ENCODE peak calls at places on chromosomes 6 and 20, in nine cellular contexts. One of them, this sample, is unnamed.

GRCh38 chr20:38191654-38192053 is 26.6 kb upstream of the TGM2 start:
- DNase-seq in dorsolateral prefrontal cortex: no peak
- DNase-seq in WERI-Rb-1: no peak
- DNase-seq in fibroblast of villous mesenchyme: no peak
- DNase-seq in esophagus muscularis mucosa: no peak
- DNase-seq in psoas muscle: no peak
- DNase-seq in astrocyte of the cerebellum: no peak
- DNase-seq in hepatocyte: no peak
- DNase-seq in heart right ventricle: no peak
- DNase-seq in this sample: no peak

GRCh38 chr6:157427969-157428368 is 47.0 kb downstream of the ZDHHC14 start:
- DNase-seq in esophagus muscularis mucosa: no peak
- DNase-seq in heart right ventricle: no peak
- DNase-seq in WERI-Rb-1: no peak
- DNase-seq in dorsolateral prefrontal cortex: no peak
- DNase-seq in hepatocyte: no peak
- DNase-seq in psoas muscle: no peak
- DNase-seq in fibroblast of villous mesenchyme: no peak
- DNase-seq in astrocyte of the cerebellum: no peak
- DNase-seq in this sample: no peak

GRCh38 chr6:148800535-148800934 is 53.7 kb downstream of the UST start:
- DNase-seq in esophagus muscularis mucosa: no peak
- DNase-seq in astrocyte of the cerebellum: peak; percentile 12
- DNase-seq in heart right ventricle: no peak
- DNase-seq in fibroblast of villous mesenchyme: no peak
- DNase-seq in WERI-Rb-1: no peak
- DNase-seq in dorsolateral prefrontal cortex: no peak
- DNase-seq in hepatocyte: no peak
- DNase-seq in psoas muscle: no peak
- DNase-seq in this sample: no peak

GRCh38 chr20:18172379-18172778 is 34.7 kb downstream of the KAT14 start:
- DNase-seq in fibroblast of villous mesenchyme: peak; percentile 49
- DNase-seq in heart right ventricle: no peak
- DNase-seq in psoas muscle: no peak
- DNase-seq in dorsolateral prefrontal cortex: no peak
- DNase-seq in hepatocyte: no peak
- DNase-seq in esophagus muscularis mucosa: no peak
- DNase-seq in WERI-Rb-1: no peak
- DNase-seq in astrocyte of the cerebellum: no peak
- DNase-seq in this sample: no peak

GRCh38 chr20:58618694-58619540 is 32.2 kb upstream of the STX16 start:
- DNase-seq in dorsolateral prefrontal cortex: no peak
- DNase-seq in WERI-Rb-1: no peak
- DNase-seq in heart right ventricle: no peak
- DNase-seq in psoas muscle: no peak
- DNase-seq in esophagus muscularis mucosa: no peak
- DNase-seq in hepatocyte: no peak
- DNase-seq in astrocyte of the cerebellum: peak; percentile 90
- DNase-seq in fibroblast of villous mesenchyme: peak; percentile 74
- DNase-seq in this sample: no peak

GRCh38 chr6:3251462-3252314 is 7.1 kb upstream of the PSMG4 start:
- DNase-seq in psoas muscle: peak; percentile 82
- DNase-seq in dorsolateral prefrontal cortex: peak; percentile 79
- DNase-seq in fibroblast of villous mesenchyme: peak; percentile 84
- DNase-seq in hepatocyte: peak; percentile 90
- DNase-seq in esophagus muscularis mucosa: peak; percentile 95
- DNase-seq in WERI-Rb-1: peak; percentile 98
- DNase-seq in heart right ventricle: peak; percentile 85
- DNase-seq in astrocyte of the cerebellum: peak; percentile 64
- DNase-seq in this sample: peak; percentile 84

GRCh38 chr20:44932916-44933315 is 23.1 kb downstream of the PABPC1L start:
- DNase-seq in astrocyte of the cerebellum: no peak
- DNase-seq in hepatocyte: no peak
- DNase-seq in dorsolateral prefrontal cortex: no peak
- DNase-seq in esophagus muscularis mucosa: no peak
- DNase-seq in fibroblast of villous mesenchyme: no peak
- DNase-seq in WERI-Rb-1: no peak
- DNase-seq in psoas muscle: no peak
- DNase-seq in heart right ventricle: no peak
- DNase-seq in this sample: no peak

GRCh38 chr6:4180653-4181255 is 45.4 kb upstream of the ECI2 start:
- DNase-seq in esophagus muscularis mucosa: peak; percentile 72
- DNase-seq in dorsolateral prefrontal cortex: no peak
- DNase-seq in heart right ventricle: no peak
- DNase-seq in fibroblast of villous mesenchyme: peak; percentile 41
- DNase-seq in hepatocyte: no peak
- DNase-seq in WERI-Rb-1: no peak
- DNase-seq in astrocyte of the cerebellum: no peak
- DNase-seq in psoas muscle: no peak
- DNase-seq in this sample: peak; percentile 78

GRCh38 chr20:52923123-52923543 is 49.0 kb upstream of the TSHZ2 start:
- DNase-seq in astrocyte of the cerebellum: peak; percentile 99
- DNase-seq in fibroblast of villous mesenchyme: peak; percentile 88
- DNase-seq in psoas muscle: no peak
- DNase-seq in esophagus muscularis mucosa: no peak
- DNase-seq in hepatocyte: peak; percentile 38
- DNase-seq in dorsolateral prefrontal cortex: no peak
- DNase-seq in heart right ventricle: no peak
- DNase-seq in WERI-Rb-1: no peak
- DNase-seq in this sample: peak; percentile 9

GRCh38 chr20:699811-700338 is 24.3 kb upstream of the SCRT2 start:
- DNase-seq in hepatocyte: no peak
- DNase-seq in esophagus muscularis mucosa: no peak
- DNase-seq in fibroblast of villous mesenchyme: no peak
- DNase-seq in WERI-Rb-1: no peak
- DNase-seq in psoas muscle: peak; percentile 42
- DNase-seq in dorsolateral prefrontal cortex: peak; percentile 30
- DNase-seq in heart right ventricle: peak; percentile 69
- DNase-seq in astrocyte of the cerebellum: no peak
- DNase-seq in this sample: no peak

GRCh38 chr20:44810391-44811149 is at the start of gene RIMS4:
- DNase-seq in WERI-Rb-1: peak; percentile 52
- DNase-seq in astrocyte of the cerebellum: no peak
- DNase-seq in heart right ventricle: no peak
- DNase-seq in fibroblast of villous mesenchyme: no peak
- DNase-seq in psoas muscle: no peak
- DNase-seq in esophagus muscularis mucosa: no peak
- DNase-seq in hepatocyte: peak; percentile 58
- DNase-seq in dorsolateral prefrontal cortex: peak; percentile 48
- DNase-seq in this sample: no peak

GRCh38 chr6:43054206-43054943 is 724 bp upstream of the CUL7 start:
- DNase-seq in esophagus muscularis mucosa: no peak
- DNase-seq in fibroblast of villous mesenchyme: no peak
- DNase-seq in hepatocyte: no peak
- DNase-seq in psoas muscle: no peak
- DNase-seq in dorsolateral prefrontal cortex: no peak
- DNase-seq in WERI-Rb-1: no peak
- DNase-seq in astrocyte of the cerebellum: no peak
- DNase-seq in heart right ventricle: no peak
- DNase-seq in this sample: no peak

GRCh38 chr6:43052225-43052841 is 1.3 kb downstream of the CUL7 start:
- DNase-seq in esophagus muscularis mucosa: no peak
- DNase-seq in hepatocyte: no peak
- DNase-seq in dorsolateral prefrontal cortex: no peak
- DNase-seq in fibroblast of villous mesenchyme: no peak
- DNase-seq in astrocyte of the cerebellum: no peak
- DNase-seq in heart right ventricle: no peak
- DNase-seq in psoas muscle: no peak
- DNase-seq in WERI-Rb-1: no peak
- DNase-seq in this sample: no peak

GRCh38 chr6:43055966-43056365 is 2.3 kb upstream of the CUL7 start:
- DNase-seq in psoas muscle: no peak
- DNase-seq in dorsolateral prefrontal cortex: no peak
- DNase-seq in heart right ventricle: no peak
- DNase-seq in hepatocyte: no peak
- DNase-seq in esophagus muscularis mucosa: no peak
- DNase-seq in fibroblast of villous mesenchyme: no peak
- DNase-seq in astrocyte of the cerebellum: no peak
- DNase-seq in WERI-Rb-1: no peak
- DNase-seq in this sample: no peak

GRCh38 chr6:43052842-43053544 is 658 bp downstream of the CUL7 start:
- DNase-seq in psoas muscle: no peak
- DNase-seq in astrocyte of the cerebellum: no peak
- DNase-seq in esophagus muscularis mucosa: no peak
- DNase-seq in hepatocyte: peak; percentile 41
- DNase-seq in WERI-Rb-1: no peak
- DNase-seq in fibroblast of villous mesenchyme: peak; percentile 35
- DNase-seq in heart right ventricle: peak; percentile 19
- DNase-seq in dorsolateral prefrontal cortex: peak; percentile 7
- DNase-seq in this sample: peak; percentile 30

GRCh38 chr6:43053545-43054205 is at the start of gene CUL7:
- DNase-seq in WERI-Rb-1: peak; percentile 98
- DNase-seq in esophagus muscularis mucosa: peak; percentile 96
- DNase-seq in fibroblast of villous mesenchyme: peak; percentile 95
- DNase-seq in heart right ventricle: peak; percentile 94
- DNase-seq in psoas muscle: peak; percentile 92
- DNase-seq in hepatocyte: peak; percentile 98
- DNase-seq in dorsolateral prefrontal cortex: peak; percentile 73
- DNase-seq in astrocyte of the cerebellum: peak; percentile 80
- DNase-seq in this sample: peak; percentile 93
- TF ChIP-seq CTCF in WERI-Rb-1: no peak
- TF ChIP-seq CTCF in esophagus muscularis mucosa: no peak
- TF ChIP-seq CTCF in fibroblast of villous mesenchyme: no peak
- TF ChIP-seq CTCF in heart right ventricle: no peak
- TF ChIP-seq CTCF in psoas muscle: no peak
- TF ChIP-seq CTCF in hepatocyte: no peak
- TF ChIP-seq CTCF in dorsolateral prefrontal cortex: peak; percentile 14
- TF ChIP-seq CTCF in astrocyte of the cerebellum: no peak
- TF ChIP-seq CTCF in this sample: no peak

GRCh38 chr6:155141512-155141911 is 122.3 kb upstream of the CLDN20 start:
- DNase-seq in fibroblast of villous mesenchyme: no peak
- DNase-seq in hepatocyte: no peak
- DNase-seq in esophagus muscularis mucosa: no peak
- DNase-seq in WERI-Rb-1: no peak
- DNase-seq in dorsolateral prefrontal cortex: no peak
- DNase-seq in heart right ventricle: no peak
- DNase-seq in astrocyte of the cerebellum: no peak
- DNase-seq in psoas muscle: no peak
- DNase-seq in this sample: no peak

GRCh38 chr6:155142902-155143609 is 120.8 kb upstream of the CLDN20 start:
- DNase-seq in hepatocyte: no peak
- DNase-seq in astrocyte of the cerebellum: no peak
- DNase-seq in WERI-Rb-1: no peak
- DNase-seq in heart right ventricle: no peak
- DNase-seq in psoas muscle: no peak
- DNase-seq in dorsolateral prefrontal cortex: no peak
- DNase-seq in esophagus muscularis mucosa: no peak
- DNase-seq in fibroblast of villous mesenchyme: peak; percentile 76
- DNase-seq in this sample: peak; percentile 23

GRCh38 chr6:155146205-155146604 is 117.6 kb upstream of the CLDN20 start:
- DNase-seq in fibroblast of villous mesenchyme: no peak
- DNase-seq in esophagus muscularis mucosa: no peak
- DNase-seq in WERI-Rb-1: no peak
- DNase-seq in astrocyte of the cerebellum: no peak
- DNase-seq in dorsolateral prefrontal cortex: no peak
- DNase-seq in heart right ventricle: no peak
- DNase-seq in psoas muscle: no peak
- DNase-seq in hepatocyte: no peak
- DNase-seq in this sample: no peak

GRCh38 chr6:155142163-155142901 is 121.5 kb upstream of the CLDN20 start:
- DNase-seq in esophagus muscularis mucosa: no peak
- DNase-seq in fibroblast of villous mesenchyme: peak; percentile 85
- DNase-seq in astrocyte of the cerebellum: no peak
- DNase-seq in hepatocyte: no peak
- DNase-seq in dorsolateral prefrontal cortex: no peak
- DNase-seq in heart right ventricle: no peak
- DNase-seq in psoas muscle: no peak
- DNase-seq in WERI-Rb-1: no peak
- DNase-seq in this sample: no peak

GRCh38 chr6:155143610-155144106 is 120.2 kb upstream of the CLDN20 start:
- DNase-seq in psoas muscle: no peak
- DNase-seq in WERI-Rb-1: no peak
- DNase-seq in astrocyte of the cerebellum: no peak
- DNase-seq in fibroblast of villous mesenchyme: no peak
- DNase-seq in esophagus muscularis mucosa: no peak
- DNase-seq in hepatocyte: no peak
- DNase-seq in dorsolateral prefrontal cortex: no peak
- DNase-seq in heart right ventricle: no peak
- DNase-seq in this sample: no peak
- H3K4me3 ChIP-seq in psoas muscle: peak overlapping the region; percentile 33
- H3K4me3 ChIP-seq in WERI-Rb-1: no peak overlapping the region
- H3K4me3 ChIP-seq in astrocyte of the cerebellum: no peak overlapping the region
- H3K4me3 ChIP-seq in fibroblast of villous mesenchyme: peak overlapping the region; percentile 27
- H3K4me3 ChIP-seq in esophagus muscularis mucosa: peak overlapping the region; percentile 44
- H3K4me3 ChIP-seq in hepatocyte: no peak overlapping the region
- H3K4me3 ChIP-seq in dorsolateral prefrontal cortex: peak overlapping the region; percentile 29
- H3K4me3 ChIP-seq in heart right ventricle: no peak overlapping the region
- H3K4me3 ChIP-seq in this sample: peak overlapping the region; percentile 34

GRCh38 chr6:13142611-13143010 is 185.7 kb downstream of the TBC1D7 start:
- DNase-seq in fibroblast of villous mesenchyme: no peak
- DNase-seq in astrocyte of the cerebellum: no peak
- DNase-seq in dorsolateral prefrontal cortex: no peak
- DNase-seq in hepatocyte: no peak
- DNase-seq in psoas muscle: no peak
- DNase-seq in WERI-Rb-1: no peak
- DNase-seq in heart right ventricle: no peak
- DNase-seq in esophagus muscularis mucosa: no peak
- DNase-seq in this sample: no peak

GRCh38 chr6:13146429-13146828 is 181.9 kb downstream of the TBC1D7 start:
- DNase-seq in esophagus muscularis mucosa: peak; percentile 29
- DNase-seq in astrocyte of the cerebellum: no peak
- DNase-seq in dorsolateral prefrontal cortex: no peak
- DNase-seq in hepatocyte: no peak
- DNase-seq in fibroblast of villous mesenchyme: no peak
- DNase-seq in heart right ventricle: no peak
- DNase-seq in WERI-Rb-1: no peak
- DNase-seq in psoas muscle: no peak
- DNase-seq in this sample: no peak

GRCh38 chr6:13152804-13153203 is 175.5 kb downstream of the TBC1D7 start:
- DNase-seq in psoas muscle: no peak
- DNase-seq in esophagus muscularis mucosa: no peak
- DNase-seq in astrocyte of the cerebellum: no peak
- DNase-seq in heart right ventricle: no peak
- DNase-seq in fibroblast of villous mesenchyme: no peak
- DNase-seq in WERI-Rb-1: no peak
- DNase-seq in hepatocyte: no peak
- DNase-seq in dorsolateral prefrontal cortex: no peak
- DNase-seq in this sample: no peak

GRCh38 chr6:13147396-13148181 is 180.7 kb downstream of the TBC1D7 start:
- DNase-seq in heart right ventricle: no peak
- DNase-seq in fibroblast of villous mesenchyme: no peak
- DNase-seq in psoas muscle: no peak
- DNase-seq in astrocyte of the cerebellum: no peak
- DNase-seq in WERI-Rb-1: no peak
- DNase-seq in esophagus muscularis mucosa: no peak
- DNase-seq in dorsolateral prefrontal cortex: no peak
- DNase-seq in hepatocyte: no peak
- DNase-seq in this sample: no peak
- TF ChIP-seq CTCF in heart right ventricle: no peak
- TF ChIP-seq CTCF in fibroblast of villous mesenchyme: no peak
- TF ChIP-seq CTCF in psoas muscle: no peak
- TF ChIP-seq CTCF in astrocyte of the cerebellum: no peak
- TF ChIP-seq CTCF in WERI-Rb-1: no peak
- TF ChIP-seq CTCF in esophagus muscularis mucosa: no peak
- TF ChIP-seq CTCF in dorsolateral prefrontal cortex: no peak
- TF ChIP-seq CTCF in hepatocyte: no peak
- TF ChIP-seq CTCF in this sample: no peak

GRCh38 chr6:7201732-7202541 is 94.2 kb downstream of the RREB1 start:
- DNase-seq in heart right ventricle: peak; percentile 50
- DNase-seq in esophagus muscularis mucosa: no peak
- DNase-seq in astrocyte of the cerebellum: no peak
- DNase-seq in WERI-Rb-1: no peak
- DNase-seq in fibroblast of villous mesenchyme: no peak
- DNase-seq in psoas muscle: peak; percentile 37
- DNase-seq in dorsolateral prefrontal cortex: peak; percentile 67
- DNase-seq in hepatocyte: no peak
- DNase-seq in this sample: peak; percentile 84
- H3K4me3 ChIP-seq in heart right ventricle: no peak overlapping the region
- H3K4me3 ChIP-seq in esophagus muscularis mucosa: no peak overlapping the region
- H3K4me3 ChIP-seq in astrocyte of the cerebellum: no peak overlapping the region
- H3K4me3 ChIP-seq in WERI-Rb-1: no peak overlapping the region
- H3K4me3 ChIP-seq in fibroblast of villous mesenchyme: no peak overlapping the region
- H3K4me3 ChIP-seq in psoas muscle: no peak overlapping the region
- H3K4me3 ChIP-seq in dorsolateral prefrontal cortex: no peak overlapping the region
- H3K4me3 ChIP-seq in hepatocyte: no peak overlapping the region
- H3K4me3 ChIP-seq in this sample: no peak overlapping the region

This sample was measured in GM12865.